ENCODE peak calls at places on chromosome 19, in nine cellular contexts. T is left ventricle myocardium inferior, B is caudate nucleus, Q is fibroblast of lung, Z is tibial nerve, I is aorta, G is thoracic aorta, D is left lung, F is spleen. C is an unnamed sample.

GRCh38 chr19:34217952-34218817 is 36.2 kb upstream of the GARRE1 start:
- DNase-seq in T (no peak), B (no peak), Q (peak; percentile 99), Z (no peak), I (no peak), G (no peak), D (no peak), F (no peak), C (no peak)

GRCh38 chr19:5369962-5370367 is 29.4 kb upstream of the PTPRS start:
- DNase-seq in T (peak; percentile 18), B (no peak), Q (peak; percentile 12), Z (no peak), I (no peak), G (no peak), D (peak; percentile 82), F (peak; percentile 77), C (peak; percentile 37)

GRCh38 chr19:57546513-57546912 is 13.2 kb downstream of the ZNF550 start:
- DNase-seq in T (no peak), B (no peak), Q (no peak), Z (no peak), I (no peak), G (no peak), D (no peak), F (no peak), C (no peak)

GRCh38 chr19:6417713-6418561 is 6.7 kb downstream of the KHSRP start:
- DNase-seq in T (no peak), B (peak; percentile 37), Q (peak; percentile 13), Z (no peak), I (no peak), G (no peak), D (no peak), F (no peak), C (no peak)

GRCh38 chr19:19548915-19549537 is 11.0 kb downstream of the CILP2 start:
- DNase-seq in T (no peak), B (no peak), Q (no peak), Z (no peak), I (no peak), G (no peak), D (no peak), F (no peak), C (no peak)

GRCh38 chr19:17616961-17617806 is 61.7 kb downstream of the COLGALT1 start:
- DNase-seq in T (no peak), B (no peak), Q (no peak), Z (no peak), I (no peak), G (no peak), D (no peak), F (no peak), C (no peak)

GRCh38 chr19:47623151-47623920 is 14.4 kb downstream of the BICRA start:
- DNase-seq in T (peak; percentile 56), B (no peak), Q (no peak), Z (no peak), I (no peak), G (no peak), D (no peak), F (no peak), C (no peak)

GRCh38 chr19:53466726-53467125 is 807 bp upstream of the ZNF813 start:
- DNase-seq in T (no peak), B (no peak), Q (no peak), Z (no peak), I (no peak), G (no peak), D (no peak), F (no peak), C (no peak)

GRCh38 chr19:10288662-10289166 is 1.0 kb upstream of the ICAM5 start:
- DNase-seq in T (no peak), B (peak; percentile 31), Q (peak; percentile 49), Z (no peak), I (no peak), G (no peak), D (peak; percentile 82), F (no peak), C (no peak)

GRCh38 chr19:35395762-35396199 is 24.9 kb downstream of the GPR42 start:
- DNase-seq in T (no peak), B (no peak), Q (no peak), Z (no peak), I (no peak), G (no peak), D (no peak), F (no peak), C (peak; percentile 93)

GRCh38 chr19:19348266-19348665 is 27.6 kb downstream of the MAU2 start:
- DNase-seq in T (no peak), B (no peak), Q (peak; percentile 43), Z (no peak), I (no peak), G (no peak), D (no peak), F (no peak), C (no peak)

GRCh38 chr19:43780706-43781525 is at the start of gene KCNN4:
- DNase-seq in T (no peak), B (no peak), Q (peak; percentile 91), Z (no peak), I (peak; percentile 77), G (no peak), D (peak; percentile 76), F (peak; percentile 92), C (no peak)

GRCh38 chr19:31478241-31478640 is 129.0 kb upstream of the TSHZ3 start:
- DNase-seq in T (no peak), B (no peak), Q (no peak), Z (no peak), I (no peak), G (no peak), D (no peak), F (no peak), C (no peak)

GRCh38 chr19:18488403-18488723 is 33.5 kb downstream of the ELL start:
- DNase-seq in T (no peak), B (peak; percentile 34), Q (no peak), Z (no peak), I (no peak), G (no peak), D (no peak), F (peak; percentile 61), C (no peak)

GRCh38 chr19:32453736-32454135 is 48.2 kb downstream of the DPY19L3 start:
- DNase-seq in T (no peak), B (no peak), Q (no peak), Z (no peak), I (no peak), G (no peak), D (no peak), F (no peak), C (no peak)

GRCh38 chr19:37718357-37718756 is 1.2 kb downstream of the ZNF607 start:
- DNase-seq in T (no peak), B (no peak), Q (no peak), Z (no peak), I (no peak), G (no peak), D (no peak), F (no peak), C (no peak)
- H3K27ac ChIP-seq in T (peak overlapping the region; percentile 87), B (no peak overlapping the region), Q (no peak overlapping the region), Z (peak overlapping the region; percentile 87), I (no peak overlapping the region), G (no peak overlapping the region), D (no peak overlapping the region), F (peak overlapping the region; percentile 86), C (no peak overlapping the region)

DNA sequence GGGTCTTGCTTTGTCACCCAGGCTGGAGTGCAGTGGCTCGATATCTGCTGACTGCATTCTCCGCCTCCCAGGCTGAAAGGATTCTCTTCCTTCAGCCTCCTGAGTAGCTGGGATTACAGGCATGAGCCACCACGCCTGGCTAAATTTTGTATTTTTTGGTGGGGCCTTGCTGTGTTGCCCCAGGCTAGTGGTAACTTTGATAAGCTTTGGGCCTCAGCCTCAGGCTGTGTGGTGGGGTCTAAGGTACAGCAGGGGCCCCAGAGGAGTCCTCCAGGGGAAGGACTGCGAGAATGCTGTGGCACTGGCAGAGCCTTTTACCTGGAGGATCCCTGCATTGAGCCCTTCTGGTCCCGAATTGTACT is 7.2 kb downstream of the DOT1L start:
- DNase-seq in T (no peak), B (no peak), Q (no peak), Z (no peak), I (no peak), G (no peak), D (no peak), F (no peak), C (no peak)
- H3K27ac ChIP-seq in T (peak overlapping the region; percentile 92), B (no peak overlapping the region), Q (peak overlapping the region; percentile 61), Z (peak overlapping the region; percentile 99), I (no peak overlapping the region), G (no peak overlapping the region), D (peak overlapping the region; percentile 97), F (peak overlapping the region; percentile 96), C (peak overlapping the region; percentile 59)

DNA sequence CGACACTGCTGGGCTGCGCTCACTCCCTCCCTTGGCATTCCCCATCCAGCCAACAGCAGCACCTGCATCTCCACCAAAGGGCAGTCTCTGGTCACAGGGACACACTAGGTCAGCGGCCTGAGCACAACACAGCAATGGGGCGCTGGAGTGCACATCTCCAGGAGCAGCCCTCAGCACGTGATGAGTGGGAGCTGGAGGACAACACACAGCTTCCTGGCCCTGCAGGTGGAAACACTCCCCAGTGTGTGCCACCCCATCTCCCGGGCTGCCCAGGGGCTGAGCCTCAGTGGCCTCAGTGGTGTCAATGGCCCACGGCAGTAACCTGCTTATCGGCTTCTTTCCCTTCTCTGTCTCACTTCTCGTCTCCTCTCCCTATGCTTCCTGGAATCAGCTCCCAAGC is 96.8 kb upstream of the VSTM2B start:
- DNase-seq in T (no peak), B (no peak), Q (no peak), Z (no peak), I (no peak), G (no peak), D (no peak), F (no peak), C (no peak)
- H3K27ac ChIP-seq in T (no peak overlapping the region), B (no peak overlapping the region), Q (no peak overlapping the region), Z (no peak overlapping the region), I (no peak overlapping the region), G (no peak overlapping the region), D (no peak overlapping the region), F (no peak overlapping the region), C (no peak overlapping the region)

GRCh38 chr19:11539495-11540365 is 1.1 kb downstream of the CNN1 start:
- DNase-seq in T (peak; percentile 28), B (no peak), Q (peak; percentile 56), Z (no peak), I (peak; percentile 85), G (no peak), D (no peak), F (no peak), C (no peak)
- H3K27ac ChIP-seq in T (peak overlapping the region; percentile 80), B (no peak overlapping the region), Q (no peak overlapping the region), Z (peak overlapping the region; percentile 86), I (peak overlapping the region; percentile 93), G (peak overlapping the region; percentile 94), D (no peak overlapping the region), F (peak overlapping the region; percentile 48), C (no peak overlapping the region)

DNA sequence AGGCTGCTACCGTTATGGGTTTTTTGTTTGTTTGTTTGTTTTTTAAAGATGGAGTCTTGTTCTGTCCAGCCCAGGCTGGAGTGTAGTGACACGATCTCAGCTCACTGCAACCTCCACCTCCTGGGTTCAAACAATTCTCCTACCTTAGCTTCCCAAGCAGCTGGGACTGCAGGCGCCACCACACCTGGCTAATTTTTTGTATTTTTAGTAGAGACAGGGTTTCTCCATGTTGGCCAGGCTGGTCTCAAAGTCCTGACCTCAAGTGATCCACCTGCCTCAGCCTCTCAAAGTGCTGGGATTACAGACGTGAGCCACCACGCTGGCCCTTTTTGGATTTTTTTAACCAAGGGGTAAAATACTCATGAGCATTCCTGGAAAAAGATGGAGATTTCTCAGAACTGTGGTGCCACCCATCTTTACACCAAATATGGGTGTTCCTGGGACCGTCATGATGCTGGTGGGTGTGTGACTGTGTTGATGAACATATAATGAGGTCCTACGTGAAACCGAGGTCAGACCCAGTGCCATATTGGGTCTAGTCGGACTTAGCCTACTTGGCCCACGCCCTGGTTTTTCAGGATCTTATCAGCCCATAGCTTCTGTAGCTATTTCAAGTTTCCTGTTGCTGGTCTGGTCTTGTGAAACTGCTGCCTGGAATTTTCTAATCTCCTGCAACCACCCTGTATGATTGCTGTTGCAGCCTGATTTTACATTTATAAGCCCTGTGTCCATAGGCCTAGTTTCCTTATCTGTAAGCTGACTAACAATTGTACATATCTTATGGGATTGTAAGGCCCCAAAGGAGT is 6.2 kb downstream of the PPP1R15A start:
- DNase-seq in T (no peak), B (no peak), Q (peak; percentile 53), Z (no peak), I (peak; percentile 86), G (peak; percentile 79), D (no peak), F (no peak), C (no peak)
- H3K27ac ChIP-seq in T (peak overlapping the region; percentile 100), B (no peak overlapping the region), Q (peak overlapping the region; percentile 1), Z (peak overlapping the region; percentile 100), I (no peak overlapping the region), G (peak overlapping the region; percentile 69), D (peak overlapping the region; percentile 99), F (peak overlapping the region; percentile 99), C (no peak overlapping the region)

C was measured in pancreas.